ENCODE peak calls at places on chromosome 16, in eight cellular contexts. A is H1, H is IMR-90, D is SK-N-SH, O is K562, Z is A549, J is GM12878, Q is HepG2. P is an unnamed sample.
A peak's percentile ranks its signal among the peaks of the same experiment; 100 is the strongest.

GRCh38 chr16:83109736-83110135 is 483.0 kb downstream of the CDH13 start:
- DNase-seq in A (no peak), H (no peak), D (no peak), O (no peak), Z (no peak), J (no peak), Q (no peak), P (no peak)

GRCh38 chr16:17302620-17303019 is 168.1 kb downstream of the XYLT1 start:
- DNase-seq in A (no peak), H (no peak), D (no peak), O (no peak), Z (no peak), J (no peak), Q (no peak), P (no peak)

GRCh38 chr16:24504467-24505345 is 34.7 kb upstream of the RBBP6 start:
- DNase-seq in A (peak; percentile 72), H (peak; percentile 50), D (peak; percentile 64), O (peak; percentile 80), Z (peak; percentile 65), J (peak; percentile 17), Q (peak; percentile 67), P (peak; percentile 64)

GRCh38 chr16:89037261-89038152 is 56.1 kb upstream of the ACSF3 start:
- DNase-seq in A (peak; percentile 87), H (peak; percentile 20), D (no peak), O (peak; percentile 79), Z (peak; percentile 33), J (no peak), Q (no peak), P (peak; percentile 78)

GRCh38 chr16:14146445-14146844 is 75.3 kb downstream of the MRTFB start:
- DNase-seq in A (no peak), H (no peak), D (no peak), O (no peak), Z (no peak), J (no peak), Q (peak; percentile 60), P (no peak)

GRCh38 chr16:27778171-27778925 is 228.4 kb downstream of the KATNIP start:
- DNase-seq in A (no peak), H (no peak), D (peak; percentile 54), O (no peak), Z (no peak), J (no peak), Q (no peak), P (no peak)

GRCh38 chr16:20944861-20945390 is 44.4 kb downstream of the LYRM1 start:
- DNase-seq in A (no peak), H (peak; percentile 16), D (no peak), O (peak; percentile 83), Z (no peak), J (no peak), Q (peak; percentile 35), P (no peak)

GRCh38 chr16:13435873-13436474 is 484.0 kb upstream of the ERCC4 start:
- DNase-seq in A (peak; percentile 50), H (no peak), D (no peak), O (peak; percentile 20), Z (no peak), J (no peak), Q (no peak), P (no peak)

GRCh38 chr16:84178892-84179611 is 7.8 kb downstream of the TAF1C start:
- DNase-seq in A (no peak), H (no peak), D (no peak), O (no peak), Z (no peak), J (no peak), Q (no peak), P (no peak)

GRCh38 chr16:73129455-73129854 is 81.5 kb upstream of the ZFHX3 start:
- DNase-seq in A (no peak), H (no peak), D (no peak), O (no peak), Z (no peak), J (no peak), Q (no peak), P (no peak)

GRCh38 chr16:51538707-51539604 is 387.9 kb upstream of the SALL1 start:
- DNase-seq in A (no peak), H (peak; percentile 92), D (peak; percentile 13), O (no peak), Z (peak; percentile 88), J (no peak), Q (peak; percentile 72), P (no peak)

DNA sequence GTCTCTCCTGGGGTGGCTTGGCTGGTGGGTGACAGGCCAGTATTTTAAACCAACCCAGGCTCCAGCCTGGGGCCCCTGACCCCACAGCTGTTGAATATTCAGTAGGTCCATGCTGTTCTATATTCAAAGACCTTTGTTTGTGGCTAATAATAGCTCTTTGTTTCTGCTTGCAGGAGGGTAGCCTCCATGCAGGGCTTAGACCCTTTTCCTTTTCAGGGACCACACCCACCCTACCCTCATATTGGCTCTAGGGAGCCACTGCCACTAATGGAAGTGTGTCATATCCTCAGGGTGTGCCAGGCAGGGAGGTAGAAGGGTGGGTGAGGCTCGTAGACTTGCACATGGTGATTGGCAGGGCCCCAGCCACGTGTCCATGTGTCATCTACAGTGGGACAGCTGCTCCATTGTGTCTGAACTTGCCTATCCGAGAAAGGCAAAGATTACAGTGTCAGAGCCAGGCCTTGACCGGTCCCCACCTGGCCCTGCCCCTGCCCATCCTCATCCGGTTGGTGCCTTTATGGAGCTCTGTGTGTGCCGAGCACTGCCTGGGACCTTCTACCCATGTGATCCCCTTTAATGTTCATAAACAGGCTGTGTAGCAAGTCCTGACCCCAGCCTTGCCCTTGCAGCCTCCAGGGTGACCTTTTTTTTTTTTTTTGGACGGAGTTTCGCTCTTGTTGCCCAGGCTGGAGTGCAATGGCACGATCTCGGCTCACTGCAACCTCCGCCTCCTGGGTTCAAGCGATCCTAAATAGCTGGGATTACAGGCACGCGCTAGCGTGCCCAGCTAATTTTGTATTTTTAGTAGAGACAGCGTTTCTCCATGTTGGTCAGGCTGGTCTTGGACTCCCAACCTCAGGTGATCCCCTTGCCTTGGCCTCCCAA is 22.1 kb downstream of the TMC7 start:
- DNase-seq in A (peak; percentile 54), H (peak; percentile 27), D (no peak), O (no peak), Z (peak; percentile 44), J (no peak), Q (peak; percentile 100), P (no peak)
- TF ChIP-seq USF2 in A (no peak), H (peak; percentile 32), D (no peak), O (no peak), Z (peak; percentile 79), J (no peak), Q (peak; percentile 97), P (peak; percentile 68)

GRCh38 chr16:15855704-15856003 is 1.2 kb downstream of the MYH11 start:
- DNase-seq in A (no peak), H (no peak), D (no peak), O (no peak), Z (no peak), J (no peak), Q (no peak), P (no peak)

GRCh38 chr16:15856217-15856616 is 611 bp downstream of the MYH11 start:
- DNase-seq in A (no peak), H (no peak), D (no peak), O (no peak), Z (no peak), J (no peak), Q (no peak), P (no peak)

GRCh38 chr16:15858921-15859668 is 2.3 kb upstream of the MYH11 start:
- DNase-seq in A (no peak), H (no peak), D (no peak), O (no peak), Z (no peak), J (no peak), Q (no peak), P (no peak)

GRCh38 chr16:15857779-15858560 is 1.1 kb upstream of the MYH11 start:
- DNase-seq in A (peak; percentile 73), H (peak; percentile 50), D (peak; percentile 79), O (no peak), Z (peak; percentile 38), J (no peak), Q (no peak), P (peak; percentile 69)

GRCh38 chr16:15856901-15857778 is at the start of gene MYH11:
- DNase-seq in A (peak; percentile 72), H (no peak), D (peak; percentile 56), O (no peak), Z (no peak), J (no peak), Q (no peak), P (peak; percentile 59)
- TF ChIP-seq CTCF in A (no peak), H (no peak), D (no peak), O (no peak), Z (no peak), J (no peak), Q (no peak), P (no peak)

DNA sequence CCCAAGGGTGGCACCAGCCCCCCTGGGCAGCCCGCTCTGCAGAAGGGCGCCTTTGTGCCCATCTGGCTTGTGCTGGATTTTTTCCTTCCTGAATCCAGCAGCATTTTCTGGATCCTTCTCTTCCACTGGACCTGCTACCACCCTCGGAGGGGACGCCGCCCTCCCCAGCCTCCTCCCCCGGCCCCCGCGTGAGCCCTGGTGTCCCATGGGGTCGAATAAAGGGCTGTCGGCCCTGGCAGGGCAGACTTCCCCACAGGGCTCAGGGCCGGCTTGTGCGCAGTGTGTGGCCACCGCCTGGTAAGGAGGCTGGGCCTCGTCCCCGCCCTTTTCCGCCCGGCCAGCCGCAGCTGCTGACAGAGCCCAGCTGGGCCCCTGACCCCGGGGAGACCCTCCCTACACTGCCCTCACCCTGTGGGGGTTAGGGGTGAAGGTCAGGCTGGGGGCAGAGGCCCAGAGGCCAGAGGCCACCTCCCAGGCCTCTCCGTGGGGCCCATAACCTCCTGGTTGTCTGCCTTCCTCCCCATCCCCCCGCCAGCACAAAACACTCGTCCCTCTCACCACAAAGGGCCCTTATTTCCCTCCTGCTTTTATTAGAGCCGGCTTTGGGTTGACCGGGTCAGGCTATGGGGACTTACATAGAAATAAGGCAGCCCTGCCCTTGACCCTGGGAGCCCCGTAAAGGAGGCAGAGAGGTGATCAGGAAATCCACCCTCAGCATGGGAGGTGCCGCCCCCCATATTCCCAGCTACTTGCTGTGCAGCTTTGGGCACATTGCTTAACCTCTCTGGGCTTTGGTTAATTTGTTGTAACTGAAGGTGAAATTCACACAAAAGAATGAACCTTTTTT is 179.3 kb upstream of the CIBAR2 start:
- DNase-seq in A (no peak), H (no peak), D (no peak), O (peak; percentile 81), Z (no peak), J (no peak), Q (peak; percentile 93), P (no peak)
- TF ChIP-seq USF2 in A (no peak), H (no peak), D (no peak), O (no peak), Z (no peak), J (no peak), Q (no peak), P (no peak)

DNA sequence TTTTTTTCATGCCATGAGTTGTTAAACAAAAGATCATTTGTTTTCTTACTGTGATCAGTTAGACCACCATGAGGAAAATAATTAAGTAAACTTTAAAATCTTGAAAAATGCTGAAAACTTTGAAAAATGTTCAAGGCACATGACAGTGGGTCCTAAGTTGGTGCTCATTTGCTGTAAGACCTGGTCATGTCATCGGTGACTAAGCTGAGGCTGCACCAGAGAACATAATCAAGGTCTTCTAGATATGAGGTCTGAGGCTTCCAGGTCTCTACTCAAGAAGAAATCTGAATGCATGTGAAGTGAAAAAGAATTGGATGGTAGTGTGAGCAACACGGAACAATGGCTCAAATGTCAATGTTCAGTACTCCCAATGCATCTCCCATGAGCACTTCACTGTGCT is 87.6 kb downstream of the CFDP1 start:
- DNase-seq in A (no peak), H (peak; percentile 18), D (no peak), O (no peak), Z (no peak), J (no peak), Q (no peak), P (no peak)
- TF ChIP-seq CTCF in A (no peak), H (no peak), D (no peak), O (no peak), Z (no peak), J (no peak), Q (no peak), P (no peak)

P was measured in WTC11.